ENCODE peak calls at places on chromosomes 4 and X, in six cellular contexts. E is ovary, N is HFF-Myc, X is SK-N-SH, O is pancreas, I is right lobe of liver. V is an unnamed sample.
A peak's percentile ranks its signal among the peaks of the same experiment; 100 is the strongest.

GRCh38 chr4:24798036-24798610 is 2.8 kb downstream of the SOD3 start:
- DNase-seq in E (no peak), I (no peak), X (no peak), N (no peak), O (no peak), V (no peak)

GRCh38 chrX:71870337-71871098 is 40.1 kb upstream of the NHSL2 start:
- DNase-seq in E (no peak), O (no peak), N (peak; percentile 3), X (no peak), I (no peak), V (no peak)

GRCh38 chr4:150155391-150155790 is 77.1 kb downstream of the DCLK2 start:
- DNase-seq in N (no peak), I (no peak), O (no peak), X (peak; percentile 40), E (no peak), V (no peak)

GRCh38 chr4:15756361-15756861 is 21.7 kb upstream of the CD38 start:
- DNase-seq in I (no peak), E (no peak), O (no peak), X (no peak), N (peak; percentile 29), V (no peak)

GRCh38 chrX:149837639-149838038 is 43.3 kb upstream of the MAGEA8 start:
- DNase-seq in X (no peak), I (no peak), E (no peak), N (no peak), O (no peak), V (no peak)

GRCh38 chr4:111689731-111690130 is 455.5 kb upstream of the FAM241A start:
- DNase-seq in E (no peak), O (no peak), X (no peak), N (no peak), I (no peak), V (no peak)

GRCh38 chrX:123475068-123475724 is 257.7 kb downstream of the THOC2 start:
- DNase-seq in O (no peak), I (no peak), X (no peak), E (no peak), N (no peak), V (no peak)

GRCh38 chr4:180828455-180829018 is 1414.7 kb upstream of the TENM3 start:
- DNase-seq in X (peak; percentile 51), I (no peak), N (peak; percentile 6), E (no peak), O (no peak), V (no peak)

GRCh38 chrX:150504399-150505186 is 63.8 kb upstream of the MTM1 start:
- DNase-seq in N (no peak), X (peak; percentile 26), E (no peak), O (no peak), I (no peak), V (no peak)

GRCh38 chr4:31022702-31023101 is 302.5 kb downstream of the PCDH7 start:
- DNase-seq in E (no peak), N (no peak), I (no peak), O (no peak), X (no peak), V (no peak)

GRCh38 chr4:150315175-150315574 is 236.9 kb downstream of the DCLK2 start:
- DNase-seq in N (no peak), X (no peak), I (no peak), E (no peak), O (no peak), V (no peak)

GRCh38 chr4:22521240-22521639 is 5.4 kb upstream of the ADGRA3 start:
- DNase-seq in N (no peak), E (no peak), O (no peak), X (no peak), I (no peak), V (no peak)

GRCh38 chr4:158327525-158327924 is 117.2 kb downstream of the TMEM144 start:
- DNase-seq in E (no peak), N (no peak), X (no peak), O (peak; percentile 45), I (no peak), V (no peak)

GRCh38 chrX:102835504-102836146 is 101.4 kb upstream of the RAB40AL start:
- DNase-seq in O (no peak), E (peak; percentile 22), N (no peak), I (no peak), X (no peak), V (peak; percentile 46)

GRCh38 chrX:3516051-3516541 is 169.6 kb upstream of the MXRA5 start:
- DNase-seq in O (no peak), N (no peak), I (no peak), E (no peak), X (no peak), V (no peak)

GRCh38 chr4:110532901-110533589 is 57.1 kb downstream of the ENPEP start:
- DNase-seq in N (no peak), I (no peak), X (no peak), E (no peak), O (no peak), V (no peak)

GRCh38 chrX:68757331-68757730 is 71.5 kb upstream of the EFNB1 start:
- DNase-seq in I (no peak), X (no peak), E (no peak), O (no peak), N (no peak), V (no peak)

GRCh38 chr4:150573534-150573933 is 8.4 kb upstream of the MAB21L2 start:
- DNase-seq in N (no peak), E (no peak), I (no peak), X (no peak), O (no peak), V (no peak)

GRCh38 chr4:173214661-173215060 is 46.0 kb downstream of the GALNT7 start:
- DNase-seq in O (no peak), N (peak; percentile 53), E (no peak), I (no peak), X (no peak), V (no peak)

GRCh38 chr4:109803924-109804571 is 2.2 kb upstream of the CFI start:
- DNase-seq in N (peak; percentile 31), O (no peak), X (peak; percentile 49), I (no peak), E (no peak), V (no peak)

GRCh38 chr4:121829511-121829910 is 5.8 kb upstream of the CCNA2 start:
- DNase-seq in E (no peak), X (no peak), N (no peak), I (no peak), O (no peak), V (no peak)

GRCh38 chrX:118025193-118025592 is 91.4 kb downstream of the KLHL13 start:
- DNase-seq in N (no peak), X (no peak), O (no peak), E (no peak), I (no peak), V (no peak)

DNA sequence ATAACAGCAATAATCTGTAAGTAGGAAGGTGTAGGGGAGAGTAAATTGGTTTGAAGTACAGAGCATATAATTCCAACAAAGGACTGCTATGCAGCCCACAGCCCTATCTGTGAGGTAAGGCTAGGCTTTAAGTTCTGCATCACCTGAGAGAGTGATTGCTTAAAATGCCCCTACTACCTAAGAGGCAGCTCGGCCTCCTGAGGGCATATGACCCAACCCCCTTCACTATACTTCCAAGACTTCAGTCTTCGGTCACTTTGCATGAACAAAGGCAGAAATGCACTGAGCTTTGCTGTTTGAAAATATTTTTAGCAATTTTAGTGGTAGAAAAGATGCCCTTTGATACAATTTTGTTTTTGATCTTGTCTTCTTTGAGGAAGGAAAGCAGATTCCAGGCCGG is 4.9 kb upstream of the DDX3X start:
- DNase-seq in X (no peak), N (no peak), O (no peak), I (no peak), E (no peak), V (no peak)
- H3K4me3 ChIP-seq in X (no peak overlapping the region), N (no peak overlapping the region), O (no peak overlapping the region), I (no peak overlapping the region), E (no peak overlapping the region), V (no peak overlapping the region)

GRCh38 chr4:54234497-54235205 is 5.6 kb downstream of the PDGFRA start:
- DNase-seq in X (peak; percentile 30), I (no peak), E (no peak), N (no peak), O (no peak), V (no peak)
- TF ChIP-seq CTCF in X (no peak), I (no peak), E (no peak), N (no peak), O (no peak), V (no peak)

DNA sequence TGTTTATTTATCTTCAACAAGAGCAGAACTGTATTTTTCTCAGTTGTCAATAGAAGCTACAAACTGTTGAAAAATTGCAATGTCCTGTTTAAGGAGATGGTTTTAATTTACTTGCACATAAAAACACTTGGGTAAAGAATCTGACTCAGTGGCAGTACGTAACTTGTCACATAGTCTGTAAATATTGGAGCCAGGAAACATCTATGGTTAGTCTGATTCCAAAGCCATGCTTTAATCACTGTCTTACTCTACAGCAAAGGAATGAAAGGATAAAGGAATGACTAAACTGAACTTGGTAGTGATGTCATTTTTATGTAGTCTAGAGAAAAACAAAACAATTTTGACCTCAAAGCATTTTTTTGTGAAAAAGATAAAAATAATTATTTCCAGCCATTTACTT is 537.2 kb downstream of the STIM2 start:
- DNase-seq in N (peak; percentile 1), I (no peak), X (no peak), O (no peak), E (no peak), V (no peak)
- H3K4me3 ChIP-seq in N (no peak overlapping the region), I (no peak overlapping the region), X (no peak overlapping the region), O (no peak overlapping the region), E (no peak overlapping the region), V (no peak overlapping the region)

DNA sequence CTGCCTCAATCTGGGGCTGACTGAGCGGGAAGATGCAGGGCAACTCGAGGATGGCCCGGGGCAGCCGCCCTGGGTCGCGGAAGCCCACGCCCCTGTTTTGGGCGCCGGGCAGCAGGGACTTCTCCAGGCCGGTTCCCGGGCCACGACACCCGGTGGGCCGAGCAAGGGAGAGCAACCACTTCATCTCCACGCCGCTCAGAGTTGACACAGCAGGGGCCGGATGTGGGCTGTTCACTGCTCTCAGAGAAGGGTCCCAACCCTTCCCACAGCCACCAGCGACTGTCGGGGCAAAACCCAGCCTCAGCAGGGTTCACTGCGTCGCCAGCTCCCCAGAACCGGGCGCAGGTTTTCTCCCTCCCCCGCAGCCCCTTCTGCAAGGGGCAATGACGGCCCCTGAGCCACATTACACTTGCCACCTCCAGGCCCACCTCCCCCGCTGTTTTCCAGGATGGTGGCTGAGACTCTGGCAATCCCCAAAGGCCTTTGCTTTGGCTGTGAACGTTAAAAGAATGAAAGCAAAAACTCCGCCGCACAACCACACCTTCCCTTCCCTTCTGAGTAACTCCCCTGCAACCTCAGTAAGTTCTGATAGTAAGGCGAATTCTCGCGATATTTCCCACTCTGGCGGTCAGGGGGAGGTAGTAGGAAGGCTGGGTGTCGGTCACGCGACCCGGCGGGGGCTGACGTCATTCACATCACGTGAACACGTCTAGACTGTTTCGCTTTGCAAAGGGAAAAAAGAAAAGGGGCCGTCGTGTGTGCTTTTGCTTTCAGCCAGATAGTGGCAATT is 718 bp upstream of the CAMK2D start:
- DNase-seq in X (peak; percentile 92), E (peak; percentile 98), O (peak; percentile 98), N (peak; percentile 99), I (peak; percentile 98), V (peak; percentile 98)
- TF ChIP-seq CTCF in X (no peak), E (peak; percentile 39), O (no peak), N (no peak), I (no peak), V (no peak)